ENCODE peak calls at places on chromosome 13, in six cellular contexts. O is stimulated activated naive CD8-positive, alpha-beta T cell treated with anti-CD3 and anti-CD28 coated beads, Interleukin-15, Interleukin-2, amounts not matched to agents 100 U/mL and 50 U/mL, for 24 hours; K is MCF 10A; V is stimulated activated CD8-positive, alpha-beta memory T cell treated with anti-CD3 and anti-CD28 coated beads, Interleukin-7, amount 100 ng/mL, for 1 hour; P is hepatic stellate cell; U is SJCRH30. B is an unnamed sample.
A peak's percentile ranks its signal among the peaks of the same experiment; 100 is the strongest.

GRCh38 chr13:57527114-57527770 is 104.3 kb upstream of the PCDH17 start:
- DNase-seq in O (no peak), K (no peak), V (no peak), P (no peak), U (no peak), B (no peak)

GRCh38 chr13:36766295-36766694 is 52.7 kb upstream of the RFXAP start:
- DNase-seq in O (no peak), K (peak; percentile 82), V (no peak), P (no peak), U (no peak), B (no peak)

GRCh38 chr13:23554000-23554399 is 16.2 kb upstream of the TNFRSF19 start:
- DNase-seq in O (no peak), K (peak; percentile 76), V (no peak), P (no peak), U (no peak), B (no peak)

GRCh38 chr13:98275711-98276171 is 98.7 kb upstream of the RNF113B start:
- DNase-seq in O (no peak), K (no peak), V (no peak), P (no peak), U (no peak), B (no peak)

GRCh38 chr13:102033316-102033715 is 368.5 kb downstream of the FGF14 start:
- DNase-seq in O (no peak), K (no peak), V (no peak), P (no peak), U (no peak), B (no peak)

GRCh38 chr13:77846173-77846572 is 72.5 kb downstream of the EDNRB start:
- DNase-seq in O (no peak), K (no peak), V (no peak), P (no peak), U (no peak), B (no peak)

GRCh38 chr13:42760949-42761348 is 20.4 kb upstream of the FAM216B start:
- DNase-seq in O (no peak), K (no peak), V (no peak), P (no peak), U (no peak), B (no peak)

GRCh38 chr13:41075034-41075433 is 13.7 kb downstream of the WBP4 start:
- DNase-seq in O (no peak), K (peak; percentile 53), V (no peak), P (peak; percentile 31), U (peak; percentile 31), B (no peak)

GRCh38 chr13:109773276-109773675 is 13.1 kb downstream of the IRS2 start:
- DNase-seq in O (peak; percentile 34), K (peak; percentile 67), V (no peak), P (no peak), U (no peak), B (no peak)

GRCh38 chr13:39930060-39930459 is 274.6 kb downstream of the COG6 start:
- DNase-seq in O (no peak), K (no peak), V (no peak), P (no peak), U (no peak), B (no peak)

GRCh38 chr13:112991611-112992010 is 22.6 kb downstream of the MCF2L start:
- DNase-seq in O (no peak), K (no peak), V (no peak), P (no peak), U (peak; percentile 39), B (no peak)

GRCh38 chr13:41563501-41564001 is 106.2 kb downstream of the RGCC start:
- DNase-seq in O (no peak), K (no peak), V (no peak), P (no peak), U (no peak), B (no peak)

GRCh38 chr13:110554227-110554836 is 7.2 kb downstream of the RAB20 start:
- DNase-seq in O (no peak), K (no peak), V (no peak), P (no peak), U (no peak), B (no peak)

GRCh38 chr13:114286808-114287207 is 5.4 kb downstream of the UPF3A start:
- DNase-seq in O (no peak), K (no peak), V (no peak), P (peak; percentile 64), U (no peak), B (no peak)

GRCh38 chr13:31614704-31615103 is 124.6 kb upstream of the RXFP2 start:
- DNase-seq in O (no peak), K (no peak), V (no peak), P (no peak), U (no peak), B (no peak)

GRCh38 chr13:37209621-37210020 is 104.2 kb upstream of the CSNK1A1L start:
- DNase-seq in O (no peak), K (no peak), V (no peak), P (no peak), U (no peak), B (no peak)

GRCh38 chr13:24605923-24606372 is 74.3 kb upstream of the ATP12A start:
- DNase-seq in O (no peak), K (peak; percentile 43), V (no peak), P (peak; percentile 30), U (no peak), B (no peak)

GRCh38 chr13:38405216-38405615 is 55.6 kb downstream of the UFM1 start:
- DNase-seq in O (no peak), K (no peak), V (no peak), P (no peak), U (no peak), B (no peak)

GRCh38 chr13:41407380-41407779 is 50.0 kb upstream of the RGCC start:
- DNase-seq in O (no peak), K (no peak), V (no peak), P (no peak), U (no peak), B (no peak)

B was measured in omental fat pad.